ENCODE peak calls at places on chromosome 20, in four cellular contexts. J is K562, B is HepG2, R is SK-N-SH. L is an unnamed sample.

GRCh38 chr20:43959079-43959919 is 44.6 kb downstream of the TOX2 start:
- DNase-seq in B (peak), R (no peak), J (peak), L (no peak)

GRCh38 chr20:18443841-18444240 is 23.0 kb downstream of the DZANK1 start:
- DNase-seq in J (no peak), R (peak), B (no peak), L (no peak)

GRCh38 chr20:30167540-30167939 is 1089.9 kb upstream of the DEFB115 start:
- DNase-seq in R (no peak), J (no peak), B (no peak), L (no peak)

GRCh38 chr20:52082612-52083011 is 109.0 kb downstream of the ZFP64 start:
- DNase-seq in B (no peak), R (no peak), J (no peak), L (no peak)

GRCh38 chr20:3681931-3682820 is at the start of gene ADAM33:
- DNase-seq in B (no peak), R (peak), J (no peak), L (no peak)

GRCh38 chr20:3710027-3710426 is 2.4 kb downstream of the SIGLEC1 start:
- DNase-seq in B (no peak), J (no peak), R (no peak), L (no peak)

GRCh38 chr20:56359212-56360132 is 698 bp downstream of the FAM210B start:
- DNase-seq in R (peak), J (peak), B (peak), L (peak)

GRCh38 chr20:62662422-62662821 is 20.1 kb downstream of the SLCO4A1 start:
- DNase-seq in R (no peak), J (no peak), B (no peak), L (no peak)

GRCh38 chr20:32358632-32358882 is 426 bp downstream of the ASXL1 start:
- DNase-seq in R (no peak), B (no peak), J (no peak), L (no peak)

GRCh38 chr20:25139061-25139705 is 56.3 kb upstream of the ENTPD6 start:
- DNase-seq in J (peak), B (peak), R (no peak), L (no peak)

GRCh38 chr20:54980321-54980960 is 505.0 kb downstream of the DOK5 start:
- DNase-seq in R (peak), J (peak), B (no peak), L (no peak)

GRCh38 chr20:54726687-54727086 is 251.3 kb downstream of the DOK5 start:
- DNase-seq in J (no peak), B (no peak), R (no peak), L (no peak)

GRCh38 chr20:6008254-6008653 is 45.6 kb downstream of the LRRN4 start:
- DNase-seq in R (no peak), B (peak), J (peak), L (no peak)

GRCh38 chr20:56143759-56144158 is 104.8 kb upstream of the MC3R start:
- DNase-seq in B (no peak), R (no peak), J (no peak), L (no peak)

GRCh38 chr20:36804425-36804824 is 30.9 kb upstream of the DSN1 start:
- DNase-seq in J (no peak), B (no peak), R (no peak), L (no peak)

GRCh38 chr20:41392871-41393704 is 26.5 kb upstream of the EMILIN3 start:
- DNase-seq in R (peak), J (no peak), B (no peak), L (no peak)

GRCh38 chr20:14599613-14600012 is 262.2 kb upstream of the FLRT3 start:
- DNase-seq in J (no peak), R (peak), B (no peak), L (no peak)

GRCh38 chr20:32984196-32984595 is 20.0 kb downstream of the SUN5 start:
- DNase-seq in B (no peak), J (peak), R (no peak), L (peak)

GRCh38 chr20:57714409-57715267 is 4.8 kb upstream of the PMEPA1 start:
- DNase-seq in R (no peak), J (no peak), B (no peak), L (no peak)

GRCh38 chr20:25058797-25059486 is 1.0 kb upstream of the ACSS1 start:
- DNase-seq in J (no peak), B (peak), R (peak), L (no peak)

GRCh38 chr20:44112889-44113641 is 73.9 kb downstream of the JPH2 start:
- DNase-seq in J (no peak), B (no peak), R (no peak), L (no peak)

GRCh38 chr20:33437141-33437911 is 6.2 kb downstream of the SNTA1 start:
- DNase-seq in J (no peak), B (no peak), R (no peak), L (no peak)

GRCh38 chr20:49583343-49583668 is 15.4 kb upstream of the PTGIS start:
- DNase-seq in B (no peak), J (no peak), R (no peak), L (no peak)

GRCh38 chr20:49585585-49586245 is 17.8 kb upstream of the PTGIS start:
- DNase-seq in R (no peak), J (no peak), B (no peak), L (no peak)

GRCh38 chr20:49582413-49583334 is 14.7 kb upstream of the PTGIS start:
- DNase-seq in J (no peak), B (no peak), R (no peak), L (no peak)

GRCh38 chr20:49584418-49585382 is 16.8 kb upstream of the PTGIS start:
- DNase-seq in B (no peak), J (no peak), R (no peak), L (no peak)

DNA sequence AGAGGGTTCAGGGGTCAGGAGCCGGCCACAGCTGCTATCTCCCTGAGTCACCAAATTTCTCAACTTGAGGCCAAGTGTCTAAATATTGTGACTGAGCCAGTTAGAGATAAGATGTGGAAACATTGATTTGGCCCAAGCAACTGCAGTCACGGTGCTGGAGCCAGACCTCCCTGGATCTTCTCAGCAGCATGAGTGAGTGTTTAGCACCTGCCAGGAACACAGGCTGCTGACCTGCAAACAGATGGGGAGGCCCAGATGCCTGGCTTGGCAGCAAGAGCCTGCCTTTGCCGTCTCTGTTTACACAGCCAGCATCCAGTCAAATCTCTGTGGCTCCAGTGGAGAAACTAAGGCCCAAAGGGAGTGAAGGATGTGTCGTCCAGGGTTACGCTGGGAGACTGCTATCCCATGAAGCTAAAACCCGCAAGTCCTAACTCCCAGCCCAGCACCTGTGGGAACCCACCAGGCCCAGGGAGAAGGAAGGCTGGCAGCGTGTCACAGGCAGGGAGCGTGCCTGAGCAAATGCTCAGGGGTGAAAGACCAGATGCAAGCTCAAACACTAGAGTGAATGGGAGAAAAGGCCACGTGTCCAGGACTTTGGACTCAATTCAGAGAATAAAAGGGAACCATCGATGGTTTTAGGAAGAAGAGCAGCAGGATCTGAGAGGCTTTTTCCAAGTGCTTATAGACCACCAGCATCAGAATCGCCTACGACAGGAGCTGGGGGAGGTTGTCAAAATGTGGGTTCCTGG is 15.9 kb upstream of the PTGIS start:
- DNase-seq in J (peak), R (no peak), B (peak), L (no peak)
- TF ChIP-seq FOXM1 in J (no peak), R (no peak), B (no peak), L (no peak)

GRCh38 chr20:878511-879307 is 37.4 kb downstream of the ANGPT4 start:
- DNase-seq in R (no peak), B (no peak), J (peak), L (peak)
- TF ChIP-seq FOXM1 in R (no peak), B (no peak), J (no peak), L (no peak)

GRCh38 chr20:47136782-47137181 is 219.7 kb downstream of the ZMYND8 start:
- DNase-seq in J (no peak), R (no peak), B (no peak), L (no peak)
- TF ChIP-seq FOXM1 in J (no peak), R (no peak), B (no peak), L (no peak)

DNA sequence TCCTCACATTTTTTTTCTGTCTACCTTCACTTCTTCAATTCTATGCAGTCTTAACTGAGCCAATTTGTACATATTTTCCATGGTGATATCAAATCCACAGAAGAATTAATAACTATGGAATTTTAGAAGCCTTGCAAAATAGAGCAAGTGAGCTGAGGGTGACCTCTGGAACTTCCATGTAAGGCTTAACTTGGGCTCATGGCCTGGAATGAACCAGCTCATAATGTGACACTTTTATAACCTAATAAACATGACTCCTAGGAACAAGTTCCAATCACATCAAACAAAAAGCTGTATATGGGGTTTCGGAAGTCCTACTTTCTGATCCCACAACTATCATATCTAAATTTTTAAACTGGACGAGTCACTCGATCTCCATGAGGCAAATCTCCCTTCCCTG is 232.4 kb downstream of the FOXA2 start:
- DNase-seq in R (no peak), J (no peak), B (no peak), L (no peak)
- TF ChIP-seq FOXM1 in R (no peak), J (no peak), B (no peak), L (no peak)

DNA sequence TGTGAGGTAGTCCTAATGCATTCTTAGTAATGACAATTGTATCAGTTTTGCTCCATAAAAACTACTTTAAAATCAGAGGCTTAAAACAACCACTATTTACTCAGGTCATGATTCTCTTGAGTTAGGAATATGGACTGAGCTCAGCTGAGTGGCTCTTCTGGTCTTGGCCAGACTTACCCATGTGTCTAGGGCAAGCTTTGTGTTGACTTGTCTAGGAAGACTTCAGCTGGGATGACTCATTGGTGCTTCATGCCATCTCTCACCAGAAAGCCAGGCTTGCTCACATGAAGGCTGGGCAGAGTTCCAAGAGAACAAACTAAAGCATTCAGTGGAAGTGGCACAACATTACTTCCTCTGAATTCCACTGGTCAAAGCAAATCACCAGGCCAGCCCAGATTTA is 155.3 kb downstream of the DHX35 start:
- DNase-seq in J (no peak), R (no peak), B (peak), L (no peak)
- TF ChIP-seq FOXM1 in J (no peak), R (no peak), B (no peak), L (no peak)